ENCODE peak calls at places on chromosomes 2 and 18, in eight cellular contexts. N, T, W, D, F, H, E and U are unnamed samples.

GRCh38 chr18:69257861-69258458 is 142.7 kb upstream of the DOK6 start:
- DNase-seq in N (no peak), W (no peak), E (peak; percentile 16), H (no peak), F (peak; percentile 92), D (no peak), T (no peak), U (peak; percentile 92)

GRCh38 chr2:205903549-205904129 is 182.3 kb downstream of the INO80D start:
- DNase-seq in D (no peak), H (no peak), T (peak; percentile 78), N (no peak), W (no peak), F (peak; percentile 29), E (no peak), U (peak; percentile 11)

GRCh38 chr2:100104718-100105677 is 37.4 kb downstream of the AFF3 start:
- DNase-seq in N (no peak), T (no peak), F (peak; percentile 52), W (no peak), E (no peak), D (no peak), H (peak; percentile 7), U (peak; percentile 73)

GRCh38 chr2:186695081-186695756 is 1.4 kb downstream of the FAM171B start:
- DNase-seq in E (peak; percentile 32), D (no peak), F (peak; percentile 86), N (no peak), H (peak; percentile 69), T (no peak), W (no peak), U (peak; percentile 84)

GRCh38 chr18:79501006-79501405 is 105.3 kb downstream of the NFATC1 start:
- DNase-seq in N (no peak), F (no peak), W (no peak), D (no peak), E (no peak), H (no peak), T (no peak), U (no peak)

GRCh38 chr18:57954928-57955327 is 89.1 kb upstream of the NEDD4L start:
- DNase-seq in E (no peak), F (no peak), T (no peak), D (no peak), N (no peak), W (no peak), H (no peak), U (no peak)

GRCh38 chr2:205170399-205170798 is 511.9 kb upstream of the NRP2 start:
- DNase-seq in E (no peak), H (no peak), T (no peak), N (no peak), F (no peak), D (no peak), W (no peak), U (no peak)

GRCh38 chr18:47996091-47996541 is 65.7 kb upstream of the SMAD2 start:
- DNase-seq in N (no peak), H (no peak), D (no peak), W (no peak), T (no peak), F (peak; percentile 48), E (no peak), U (no peak)

GRCh38 chr2:132582360-132582759 is 87.6 kb downstream of the LYPD1 start:
- DNase-seq in H (no peak), D (no peak), E (peak; percentile 29), T (peak; percentile 7), N (no peak), F (peak; percentile 5), W (no peak), U (peak; percentile 27)

GRCh38 chr18:58262581-58262980 is 218.6 kb downstream of the NEDD4L start:
- DNase-seq in D (no peak), W (no peak), E (no peak), T (no peak), H (no peak), F (no peak), N (no peak), U (no peak)

GRCh38 chr18:61025596-61025995 is 307.6 kb upstream of the CDH20 start:
- DNase-seq in T (no peak), N (no peak), F (no peak), H (no peak), W (no peak), E (no peak), D (no peak), U (no peak)

GRCh38 chr2:41283079-41283765 is 764.6 kb upstream of the PKDCC start:
- DNase-seq in T (no peak), N (no peak), F (no peak), W (no peak), E (no peak), H (no peak), D (no peak), U (no peak)

GRCh38 chr18:62682396-62682795 is 32.9 kb upstream of the PHLPP1 start:
- DNase-seq in E (no peak), N (no peak), T (no peak), W (no peak), F (no peak), D (no peak), H (no peak), U (no peak)

GRCh38 chr2:27217173-27218121 is at the start of gene CAD:
- DNase-seq in D (peak; percentile 72), H (peak; percentile 78), F (peak; percentile 97), E (peak; percentile 44), T (peak; percentile 88), N (peak; percentile 88), W (peak; percentile 87), U (peak; percentile 96)

GRCh38 chr2:23530909-23531276 is 145.9 kb downstream of the KLHL29 start:
- DNase-seq in N (no peak), E (no peak), T (no peak), D (no peak), W (no peak), H (no peak), F (no peak), U (no peak)

GRCh38 chr2:240126731-240127130 is 9.4 kb downstream of the COPS9 start:
- DNase-seq in T (no peak), D (no peak), W (no peak), H (no peak), E (no peak), F (no peak), N (no peak), U (no peak)

GRCh38 chr2:111135237-111135909 is 14.7 kb downstream of the BCL2L11 start:
- DNase-seq in H (no peak), E (no peak), D (no peak), W (no peak), F (no peak), T (no peak), N (no peak), U (no peak)

GRCh38 chr2:142130111-142131015 is 453 bp downstream of the LRP1B start:
- DNase-seq in N (no peak), D (no peak), F (peak; percentile 69), W (no peak), H (no peak), T (peak; percentile 59), E (no peak), U (peak; percentile 85)

GRCh38 chr2:150188801-150189200 is 298.7 kb downstream of the RND3 start:
- DNase-seq in D (no peak), H (no peak), W (no peak), F (no peak), E (no peak), N (no peak), T (no peak), U (no peak)

GRCh38 chr2:4618141-4618540 is 914.8 kb downstream of the DCDC2C start:
- DNase-seq in W (no peak), E (no peak), D (no peak), N (no peak), H (no peak), T (no peak), F (no peak), U (no peak)

GRCh38 chr18:63963610-63964256 is 6.1 kb upstream of the SERPINB8 start:
- DNase-seq in W (peak; percentile 21), T (peak; percentile 68), E (peak; percentile 45), D (no peak), F (peak; percentile 82), N (peak; percentile 65), H (peak; percentile 66), U (peak; percentile 86)